ENCODE peak calls at places on chromosomes 13 and 19, in five cellular contexts. J is foreskin fibroblast, B is ovary, H is cardiac muscle cell, D is Peyer's patch. Z is an unnamed sample.

GRCh38 chr19:30064021-30064699 is 122.1 kb downstream of the URI1 start:
- DNase-seq in J (no peak), B (no peak), H (no peak), D (no peak), Z (no peak)

GRCh38 chr19:49109051-49109450 is 5.1 kb upstream of the LIN7B start:
- DNase-seq in J (no peak), B (no peak), H (no peak), D (no peak), Z (no peak)

GRCh38 chr19:54653181-54653809 is 9.5 kb upstream of the LILRB4 start:
- DNase-seq in J (peak; percentile 32), B (no peak), H (no peak), D (no peak), Z (no peak)

GRCh38 chr13:62473190-62473943 is 1057.7 kb upstream of the PCDH20 start:
- DNase-seq in J (no peak), B (no peak), H (no peak), D (no peak), Z (no peak)

GRCh38 chr19:6276447-6276846 is 3.3 kb downstream of the MLLT1 start:
- DNase-seq in J (peak; percentile 94), B (peak; percentile 37), H (peak; percentile 26), D (peak; percentile 32), Z (no peak)

GRCh38 chr13:79918620-79919019 is 422.3 kb downstream of the SPRY2 start:
- DNase-seq in J (peak; percentile 50), B (no peak), H (no peak), D (no peak), Z (no peak)

GRCh38 chr13:44140146-44140545 is 233.5 kb upstream of the SERP2 start:
- DNase-seq in J (no peak), B (no peak), H (no peak), D (no peak), Z (no peak)

GRCh38 chr19:2680808-2681207 is 21.7 kb downstream of the GNG7 start:
- DNase-seq in J (no peak), B (no peak), H (no peak), D (peak; percentile 72), Z (no peak)

GRCh38 chr19:49356382-49356781 is 5.8 kb downstream of the TEAD2 start:
- DNase-seq in J (peak; percentile 22), B (no peak), H (no peak), D (no peak), Z (no peak)

GRCh38 chr19:47610546-47610894 is 1.6 kb downstream of the BICRA start:
- DNase-seq in J (no peak), B (no peak), H (no peak), D (no peak), Z (no peak)

GRCh38 chr19:1324792-1325567 is 39.3 kb downstream of the EFNA2 start:
- DNase-seq in J (peak; percentile 88), B (peak; percentile 72), H (peak; percentile 73), D (no peak), Z (peak; percentile 9)

GRCh38 chr19:46617566-46618079 is 7.3 kb downstream of the PTGIR start:
- DNase-seq in J (no peak), B (no peak), H (no peak), D (no peak), Z (no peak)

GRCh38 chr19:46861691-46862503 is 1.1 kb downstream of the ARHGAP35 start:
- DNase-seq in J (peak; percentile 48), B (peak; percentile 30), H (peak; percentile 63), D (no peak), Z (no peak)

GRCh38 chr13:96998071-96998470 is 3.8 kb upstream of the OXGR1 start:
- DNase-seq in J (no peak), B (no peak), H (no peak), D (no peak), Z (no peak)

DNA sequence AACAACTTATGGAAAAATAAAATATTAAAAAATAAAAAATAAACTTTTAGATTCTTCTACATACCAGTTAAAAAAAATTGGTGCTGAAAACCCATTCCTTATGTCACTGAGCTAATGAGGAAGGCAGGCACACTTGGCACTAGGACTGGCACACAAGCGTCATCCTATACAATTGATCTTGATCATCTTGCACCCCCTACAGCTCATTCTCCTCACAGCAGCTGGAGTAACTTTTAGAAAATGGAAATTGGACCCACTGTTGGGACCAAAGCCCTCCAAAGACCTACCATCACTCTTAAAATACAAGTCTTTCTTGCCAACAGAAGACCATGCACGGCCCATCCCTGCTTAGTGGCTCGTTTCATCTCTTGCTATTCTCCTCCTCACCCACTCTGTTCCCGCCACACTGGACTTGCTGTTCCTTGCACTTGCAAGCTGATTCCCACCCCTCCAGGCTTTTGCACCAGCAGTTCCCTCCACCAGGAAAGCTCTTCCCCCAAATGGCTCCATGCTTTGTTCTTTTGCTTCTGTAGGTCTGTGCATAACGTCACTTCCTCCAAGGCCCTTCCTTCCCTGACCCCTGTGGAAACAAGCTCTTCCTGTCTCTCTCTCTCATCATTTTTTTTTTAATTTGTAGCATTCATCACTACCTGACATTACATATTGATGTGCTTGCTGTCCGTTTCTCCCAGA is 11.6 kb downstream of the CTU1 start:
- DNase-seq in J (no peak), B (no peak), H (no peak), D (no peak), Z (no peak)
- TF ChIP-seq CTCF in J (peak; percentile 11), B (no peak), H (peak; percentile 39), D (no peak), Z (no peak)

DNA sequence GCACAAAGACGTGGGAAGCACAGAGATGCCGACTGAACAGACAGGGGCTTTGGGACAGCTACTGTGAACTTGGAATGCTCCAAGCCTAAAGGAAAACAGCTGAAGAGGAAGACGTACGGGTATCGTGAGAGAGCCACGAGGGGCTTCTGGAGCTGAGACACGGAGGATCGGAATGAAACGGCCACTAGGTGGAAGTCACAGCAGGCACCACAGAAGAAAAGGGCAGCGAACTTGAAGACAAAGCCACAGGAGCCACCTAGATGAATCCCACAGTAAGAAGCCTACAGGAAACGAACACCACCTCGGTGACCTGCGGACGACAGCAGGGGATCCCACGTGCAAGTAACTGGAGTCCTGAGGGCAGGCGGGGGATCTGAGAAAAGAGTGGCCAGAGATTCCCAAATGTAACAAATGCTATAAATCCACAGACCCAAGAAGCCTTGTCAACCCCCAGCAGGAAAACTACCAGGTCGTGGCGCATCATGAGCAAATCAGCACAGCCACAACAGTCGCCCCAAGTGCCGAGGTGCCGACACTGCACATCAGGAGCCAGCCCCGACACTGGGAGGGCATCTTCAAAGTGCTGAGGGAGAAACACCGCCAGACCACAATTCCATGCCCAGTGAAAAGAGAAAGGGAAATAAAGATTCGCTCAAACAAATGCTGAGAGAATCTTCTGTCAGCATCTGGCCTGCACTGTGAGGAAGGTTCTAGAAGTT is 39.3 kb upstream of the ISYNA1 start:
- DNase-seq in J (peak; percentile 54), B (no peak), H (no peak), D (no peak), Z (no peak)
- TF ChIP-seq CTCF in J (no peak), B (no peak), H (no peak), D (peak; percentile 27), Z (peak; percentile 36)

DNA sequence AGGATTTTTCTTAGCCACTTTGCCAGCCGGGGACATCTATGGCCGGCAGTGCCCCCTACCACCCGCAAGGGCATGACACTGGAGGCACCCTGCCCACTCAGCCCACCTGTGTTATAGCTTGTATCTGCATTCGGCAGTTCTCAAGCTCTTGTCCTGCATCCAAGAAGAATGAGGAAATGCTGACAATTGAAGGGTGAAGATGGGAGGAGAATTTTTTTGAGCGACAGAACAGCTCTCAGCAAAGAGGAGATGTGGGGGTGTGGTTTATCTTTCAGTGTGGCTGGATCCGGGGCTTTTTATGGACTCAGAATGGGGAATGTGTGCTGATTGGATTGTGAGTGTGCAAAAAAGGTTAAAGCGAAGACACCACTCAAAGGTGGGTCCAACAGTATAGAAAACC is 5.4 kb upstream of the C19orf38 start:
- DNase-seq in J (no peak), B (no peak), H (no peak), D (no peak), Z (no peak)
- TF ChIP-seq CTCF in J (no peak), B (no peak), H (no peak), D (no peak), Z (no peak)

DNA sequence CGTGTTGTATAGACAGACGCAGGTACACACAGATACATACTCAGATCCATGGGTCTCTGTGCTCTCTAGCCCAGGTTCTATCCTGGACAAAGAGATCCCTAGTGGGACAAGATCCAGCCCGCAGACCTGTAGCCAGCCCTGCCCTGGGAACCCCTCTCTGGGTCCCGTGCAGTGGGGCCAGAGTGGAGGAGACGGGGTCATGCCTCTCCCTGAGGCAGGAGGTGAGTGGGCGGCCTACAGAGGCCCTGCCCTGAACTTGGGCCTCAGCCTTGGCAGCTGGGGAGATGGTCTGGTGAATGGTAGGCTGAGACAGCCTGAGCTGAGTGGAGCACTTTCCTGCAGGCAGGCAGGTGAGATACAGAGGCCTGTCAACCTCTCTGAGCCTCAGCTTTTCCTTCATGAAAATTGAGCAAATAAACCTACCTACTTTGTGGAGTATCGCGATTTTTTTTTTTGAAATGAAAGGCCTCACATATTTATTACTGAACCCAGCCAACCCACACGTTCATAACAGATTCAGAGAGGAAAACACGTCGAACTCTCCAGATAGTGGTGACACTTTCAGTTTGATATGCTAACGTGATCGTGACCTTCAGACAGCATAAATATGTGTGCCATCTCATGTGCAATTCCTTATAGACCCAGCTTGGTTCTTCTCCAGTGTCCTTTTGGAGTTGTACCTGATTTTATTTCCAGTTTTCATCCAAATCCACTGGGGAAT is 3.4 kb upstream of the JUND start:
- DNase-seq in J (peak; percentile 50), B (no peak), H (no peak), D (no peak), Z (no peak)
- TF ChIP-seq CTCF in J (no peak), B (no peak), H (no peak), D (no peak), Z (no peak)

GRCh38 chr13:84896128-84896527 is 903.1 kb downstream of the SLITRK6 start:
- DNase-seq in J (peak; percentile 75), B (no peak), H (peak; percentile 51), D (no peak), Z (peak; percentile 31)
- TF ChIP-seq CTCF in J (peak; percentile 50), B (peak; percentile 13), H (peak; percentile 51), D (peak; percentile 64), Z (peak; percentile 38)